ENCODE peak calls at places on chromosomes 5 and 9, in seven cellular contexts. One of them, this sample, is unnamed.

GRCh38 chr9:22969350-22969979 is 522.8 kb downstream of the DMRTA1 start:
- DNase-seq in endothelial cell: no peak
- DNase-seq in kidney tubule cell: no peak
- DNase-seq in C1 segment of cervical spinal cord: no peak
- DNase-seq in hepatic stellate cell: no peak
- DNase-seq in Ammon's horn: no peak
- DNase-seq in T-cell: no peak
- DNase-seq in this sample: no peak

GRCh38 chr5:41305056-41305455 is 91.7 kb upstream of the C6 start:
- DNase-seq in Ammon's horn: no peak
- DNase-seq in hepatic stellate cell: no peak
- DNase-seq in kidney tubule cell: no peak
- DNase-seq in C1 segment of cervical spinal cord: no peak
- DNase-seq in endothelial cell: no peak
- DNase-seq in T-cell: no peak
- DNase-seq in this sample: no peak

GRCh38 chr5:140207250-140207954 is 32.4 kb downstream of the CYSTM1 start:
- DNase-seq in Ammon's horn: no peak
- DNase-seq in T-cell: no peak
- DNase-seq in kidney tubule cell: peak
- DNase-seq in hepatic stellate cell: no peak
- DNase-seq in C1 segment of cervical spinal cord: no peak
- DNase-seq in endothelial cell: no peak
- DNase-seq in this sample: no peak

GRCh38 chr5:9439651-9440292 is 106.1 kb downstream of the SEMA5A start:
- DNase-seq in kidney tubule cell: no peak
- DNase-seq in C1 segment of cervical spinal cord: no peak
- DNase-seq in T-cell: no peak
- DNase-seq in endothelial cell: no peak
- DNase-seq in hepatic stellate cell: no peak
- DNase-seq in Ammon's horn: no peak
- DNase-seq in this sample: no peak

GRCh38 chr9:123373447-123373923 is 17.5 kb downstream of the CRB2 start:
- DNase-seq in Ammon's horn: no peak
- DNase-seq in hepatic stellate cell: no peak
- DNase-seq in C1 segment of cervical spinal cord: no peak
- DNase-seq in endothelial cell: no peak
- DNase-seq in kidney tubule cell: no peak
- DNase-seq in T-cell: no peak
- DNase-seq in this sample: no peak

GRCh38 chr9:32011049-32011448 is 373.4 kb upstream of the ACO1 start:
- DNase-seq in endothelial cell: no peak
- DNase-seq in T-cell: no peak
- DNase-seq in hepatic stellate cell: no peak
- DNase-seq in Ammon's horn: no peak
- DNase-seq in C1 segment of cervical spinal cord: no peak
- DNase-seq in kidney tubule cell: no peak
- DNase-seq in this sample: no peak

GRCh38 chr5:9932770-9933169 is 302.6 kb upstream of the TAS2R1 start:
- DNase-seq in hepatic stellate cell: peak
- DNase-seq in kidney tubule cell: peak
- DNase-seq in T-cell: no peak
- DNase-seq in C1 segment of cervical spinal cord: no peak
- DNase-seq in endothelial cell: no peak
- DNase-seq in Ammon's horn: no peak
- DNase-seq in this sample: peak

GRCh38 chr9:22452415-22453010 is 5.9 kb downstream of the DMRTA1 start:
- DNase-seq in T-cell: no peak
- DNase-seq in kidney tubule cell: peak
- DNase-seq in hepatic stellate cell: peak
- DNase-seq in endothelial cell: peak
- DNase-seq in C1 segment of cervical spinal cord: no peak
- DNase-seq in Ammon's horn: peak
- DNase-seq in this sample: peak

GRCh38 chr9:104927912-104928740 is at the start of gene ABCA1:
- DNase-seq in endothelial cell: peak
- DNase-seq in kidney tubule cell: peak
- DNase-seq in Ammon's horn: peak
- DNase-seq in hepatic stellate cell: peak
- DNase-seq in C1 segment of cervical spinal cord: peak
- DNase-seq in T-cell: peak
- DNase-seq in this sample: no peak

GRCh38 chr9:94449486-94449885 is 105.4 kb upstream of the PCAT7 start:
- DNase-seq in endothelial cell: no peak
- DNase-seq in C1 segment of cervical spinal cord: no peak
- DNase-seq in kidney tubule cell: no peak
- DNase-seq in Ammon's horn: no peak
- DNase-seq in T-cell: no peak
- DNase-seq in hepatic stellate cell: no peak
- DNase-seq in this sample: no peak

GRCh38 chr5:147290261-147290660 is 55.4 kb downstream of the STK32A start:
- DNase-seq in Ammon's horn: no peak
- DNase-seq in hepatic stellate cell: no peak
- DNase-seq in T-cell: no peak
- DNase-seq in endothelial cell: no peak
- DNase-seq in kidney tubule cell: no peak
- DNase-seq in C1 segment of cervical spinal cord: no peak
- DNase-seq in this sample: no peak

GRCh38 chr9:110545705-110546104 is 33.8 kb downstream of the SVEP1 start:
- DNase-seq in hepatic stellate cell: no peak
- DNase-seq in endothelial cell: no peak
- DNase-seq in C1 segment of cervical spinal cord: no peak
- DNase-seq in Ammon's horn: peak
- DNase-seq in kidney tubule cell: no peak
- DNase-seq in T-cell: no peak
- DNase-seq in this sample: no peak

GRCh38 chr9:87529666-87530065 is 32.0 kb downstream of the DAPK1 start:
- DNase-seq in Ammon's horn: no peak
- DNase-seq in endothelial cell: no peak
- DNase-seq in C1 segment of cervical spinal cord: no peak
- DNase-seq in kidney tubule cell: no peak
- DNase-seq in hepatic stellate cell: no peak
- DNase-seq in T-cell: no peak
- DNase-seq in this sample: no peak

GRCh38 chr5:113502073-113502472 is 11.4 kb upstream of the YTHDC2 start:
- DNase-seq in Ammon's horn: no peak
- DNase-seq in endothelial cell: no peak
- DNase-seq in kidney tubule cell: no peak
- DNase-seq in hepatic stellate cell: no peak
- DNase-seq in C1 segment of cervical spinal cord: no peak
- DNase-seq in T-cell: no peak
- DNase-seq in this sample: no peak

GRCh38 chr5:41368158-41368557 is 142.2 kb downstream of the PLCXD3 start:
- DNase-seq in T-cell: no peak
- DNase-seq in C1 segment of cervical spinal cord: no peak
- DNase-seq in Ammon's horn: no peak
- DNase-seq in endothelial cell: no peak
- DNase-seq in hepatic stellate cell: no peak
- DNase-seq in kidney tubule cell: no peak
- DNase-seq in this sample: no peak

GRCh38 chr9:121075251-121076036 is 689 bp downstream of the CNTRL start:
- DNase-seq in kidney tubule cell: no peak
- DNase-seq in endothelial cell: no peak
- DNase-seq in C1 segment of cervical spinal cord: no peak
- DNase-seq in T-cell: no peak
- DNase-seq in Ammon's horn: no peak
- DNase-seq in hepatic stellate cell: no peak
- DNase-seq in this sample: peak

GRCh38 chr5:32960340-32961065 is 249.4 kb downstream of the NPR3 start:
- DNase-seq in Ammon's horn: no peak
- DNase-seq in endothelial cell: no peak
- DNase-seq in C1 segment of cervical spinal cord: no peak
- DNase-seq in kidney tubule cell: no peak
- DNase-seq in T-cell: no peak
- DNase-seq in hepatic stellate cell: no peak
- DNase-seq in this sample: no peak

GRCh38 chr9:129182625-129183494 is 4.8 kb upstream of the IER5L start:
- DNase-seq in kidney tubule cell: peak
- DNase-seq in T-cell: no peak
- DNase-seq in endothelial cell: peak
- DNase-seq in C1 segment of cervical spinal cord: no peak
- DNase-seq in hepatic stellate cell: no peak
- DNase-seq in Ammon's horn: no peak
- DNase-seq in this sample: no peak

GRCh38 chr9:117286245-117286644 is 128.6 kb downstream of the ASTN2 start:
- DNase-seq in T-cell: no peak
- DNase-seq in hepatic stellate cell: no peak
- DNase-seq in C1 segment of cervical spinal cord: no peak
- DNase-seq in kidney tubule cell: no peak
- DNase-seq in endothelial cell: no peak
- DNase-seq in Ammon's horn: no peak
- DNase-seq in this sample: no peak